ENCODE peak calls at places on chromosomes 16 and 17, in four cellular contexts. C is CD8-positive, alpha-beta T cell; T is testis; X is upper lobe of right lung. I is an unnamed sample.
A peak's percentile ranks its signal among the peaks of the same experiment; 100 is the strongest.

GRCh38 chr16:83781-84615 is 6.0 kb downstream of the MPG start:
- DNase-seq in C (no peak), T (no peak), X (no peak), I (no peak)

GRCh38 chr16:56424791-56425438 is 430 bp downstream of the AMFR start:
- DNase-seq in C (peak; percentile 44), T (peak; percentile 57), X (peak; percentile 74), I (no peak)

GRCh38 chr17:77400445-77400870 is 259.7 kb downstream of the SEC14L1 start:
- DNase-seq in C (peak; percentile 80), T (no peak), X (no peak), I (no peak)

GRCh38 chr17:8503368-8503767 is 67.7 kb downstream of the NDEL1 start:
- DNase-seq in C (no peak), T (no peak), X (peak; percentile 48), I (no peak)

GRCh38 chr17:69539781-69540319 is 125.4 kb downstream of the MAP2K6 start:
- DNase-seq in C (no peak), T (no peak), X (no peak), I (peak; percentile 80)

GRCh38 chr16:27473101-27473900 is 71.3 kb downstream of the IL21R start:
- DNase-seq in C (no peak), T (no peak), X (no peak), I (no peak)

GRCh38 chr17:29458066-29458465 is 67.9 kb downstream of the TAOK1 start:
- DNase-seq in C (no peak), T (no peak), X (no peak), I (no peak)

GRCh38 chr17:13544292-13544691 is 57.4 kb downstream of the HS3ST3A1 start:
- DNase-seq in C (no peak), T (peak; percentile 63), X (peak; percentile 64), I (peak; percentile 99)

GRCh38 chr17:13350466-13350865 is 251.3 kb downstream of the HS3ST3A1 start:
- DNase-seq in C (no peak), T (no peak), X (no peak), I (no peak)

GRCh38 chr17:62899349-62899748 is 66.7 kb upstream of the TANC2 start:
- DNase-seq in C (no peak), T (no peak), X (peak; percentile 73), I (no peak)

GRCh38 chr17:45431531-45432404 is 902 bp downstream of the ARHGAP27 start:
- DNase-seq in C (peak; percentile 73), T (peak; percentile 38), X (peak; percentile 97), I (no peak)

DNA sequence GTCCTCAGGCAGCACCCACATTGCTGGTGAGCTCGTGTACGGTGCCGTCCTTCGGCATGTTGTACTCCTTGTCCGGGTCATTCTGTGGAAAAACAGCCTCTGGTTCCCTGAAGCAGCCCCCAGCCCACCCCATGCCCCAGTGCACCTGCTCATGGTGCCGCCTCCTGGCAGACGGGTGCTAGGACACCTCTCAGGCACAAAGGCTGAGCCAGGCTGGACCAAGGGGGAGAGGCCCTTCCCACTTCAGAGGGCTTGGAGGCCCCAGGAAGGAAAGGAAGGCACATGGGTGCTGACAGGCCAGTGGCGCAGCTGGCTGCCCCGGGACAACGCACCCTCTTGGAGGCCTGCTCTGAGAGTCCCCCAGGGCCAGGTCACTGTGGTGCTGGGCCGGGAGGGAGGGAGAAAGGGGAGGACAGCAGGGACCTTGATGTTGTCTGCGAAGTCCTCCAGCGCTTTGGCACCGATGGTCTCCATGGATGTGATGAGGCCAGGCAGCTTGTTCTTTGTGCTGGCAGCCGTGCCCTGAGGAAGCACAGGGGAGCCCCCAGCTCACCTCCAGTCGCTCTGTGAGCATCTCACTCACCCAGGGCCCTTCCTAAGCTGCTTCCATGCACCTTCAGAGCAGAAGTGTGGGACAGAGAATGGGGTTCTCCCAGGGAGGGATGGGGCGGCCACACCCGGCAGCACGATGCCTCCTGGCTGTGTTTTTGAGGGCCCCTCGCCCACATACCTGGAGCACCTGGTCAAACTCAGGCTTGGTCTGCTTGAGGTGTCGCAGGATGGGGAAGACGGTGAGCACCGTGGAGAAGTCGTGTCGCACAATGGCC is 9.3 kb downstream of the ZACN start:
- DNase-seq in C (no peak), T (no peak), X (no peak), I (no peak)
- TF ChIP-seq CTCF in C (no peak), T (no peak), X (no peak), I (no peak)

DNA sequence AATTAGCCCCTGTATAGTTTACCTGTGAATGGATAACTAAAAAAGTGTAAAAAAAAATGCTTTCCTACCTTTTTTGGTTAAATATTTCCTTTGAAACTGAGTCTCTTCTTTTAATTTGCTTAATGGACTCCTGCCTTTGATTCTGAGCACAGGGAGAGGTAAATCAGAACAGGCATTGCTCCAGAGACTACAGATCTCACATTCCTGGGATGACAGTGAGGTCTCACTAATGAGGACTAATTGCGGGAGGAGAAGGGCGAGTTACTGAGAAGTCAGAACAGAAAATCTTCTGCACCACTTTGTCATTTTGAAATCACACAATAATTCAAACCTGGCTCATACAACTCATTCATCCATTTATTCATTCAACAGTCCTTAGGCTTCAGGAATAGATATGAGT is 437.0 kb upstream of the ASIC2 start:
- DNase-seq in C (no peak), T (no peak), X (no peak), I (no peak)
- H3K4me3 ChIP-seq in C (no peak overlapping the region), T (no peak overlapping the region), X (no peak overlapping the region), I (no peak overlapping the region)

GRCh38 chr17:2937331-2938003 is 125.9 kb downstream of the OR1D5 start:
- DNase-seq in C (no peak), T (no peak), X (no peak), I (no peak)
- TF ChIP-seq CTCF in C (no peak), T (no peak), X (no peak), I (no peak)

GRCh38 chr16:75535211-75535843 is 581 bp downstream of the CHST5 start:
- DNase-seq in C (no peak), T (no peak), X (peak; percentile 48), I (no peak)

GRCh38 chr16:75537795-75538194 is 1.9 kb upstream of the CHST5 start:
- DNase-seq in C (no peak), T (no peak), X (no peak), I (no peak)

GRCh38 chr16:75532791-75533190 is 3.1 kb downstream of the CHST5 start:
- DNase-seq in C (no peak), T (no peak), X (peak; percentile 16), I (no peak)

GRCh38 chr16:75534560-75535205 is 1.2 kb downstream of the CHST5 start:
- DNase-seq in C (no peak), T (no peak), X (peak; percentile 48), I (no peak)

GRCh38 chr16:75535901-75536300 is at the start of gene CHST5:
- DNase-seq in C (no peak), T (no peak), X (peak; percentile 31), I (no peak)
- H3K4me3 ChIP-seq in C (no peak within 1 kb of the TSS), T (no peak within 1 kb of the TSS), X (no peak within 1 kb of the TSS), I (no peak within 1 kb of the TSS)

GRCh38 chr17:64497565-64498035 is 746 bp upstream of the POLG2 start:
- DNase-seq in C (no peak), T (no peak), X (no peak), I (no peak)
- TF ChIP-seq CTCF in C (peak; percentile 6), T (no peak), X (no peak), I (no peak)

GRCh38 chr17:50117202-50118040 is 12.5 kb downstream of the SAMD14 start:
- DNase-seq in C (peak; percentile 68), T (peak; percentile 63), X (peak; percentile 82), I (no peak)
- H3K4me3 ChIP-seq in C (peak overlapping the region; percentile 19), T (peak overlapping the region; percentile 32), X (peak overlapping the region; percentile 14), I (no peak overlapping the region)

DNA sequence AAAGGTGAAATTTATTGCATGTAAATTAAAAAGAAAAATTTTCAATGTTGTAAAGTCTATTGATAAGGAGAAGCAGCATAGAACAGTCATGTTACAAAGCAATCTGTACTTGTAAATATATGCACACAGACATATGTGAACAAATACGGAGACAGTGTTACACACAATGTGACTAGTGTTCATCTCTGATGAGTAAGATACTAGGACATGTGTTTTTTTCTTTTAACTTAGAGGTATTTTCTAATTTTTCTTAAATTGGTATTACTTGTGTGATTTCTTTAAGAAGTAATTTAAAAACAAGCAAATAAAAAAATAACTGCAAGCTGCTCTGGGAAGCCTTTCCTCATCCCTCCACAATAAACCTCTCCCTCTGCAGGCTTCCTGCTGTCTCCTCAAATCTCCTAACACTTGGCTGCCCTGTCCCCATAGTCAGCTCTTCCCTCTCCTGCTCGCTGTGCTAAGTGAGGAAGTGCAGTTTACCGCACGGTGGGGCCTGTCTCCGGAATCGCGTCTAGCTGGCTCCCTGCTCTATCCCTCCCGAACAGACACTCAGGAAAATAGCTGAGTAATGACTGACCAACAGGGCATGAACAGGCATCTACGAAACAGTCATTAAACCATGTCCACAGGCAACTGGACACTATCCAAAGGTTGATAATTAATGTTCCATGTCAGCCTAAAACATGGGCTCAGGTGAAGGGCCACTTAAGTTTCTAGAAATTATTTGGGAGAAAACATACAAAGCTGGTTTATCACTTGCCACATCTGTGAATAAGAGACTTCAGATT is 35.9 kb downstream of the CMTM4 start:
- DNase-seq in C (no peak), T (peak; percentile 82), X (peak; percentile 73), I (peak; percentile 57)
- TF ChIP-seq CTCF in C (no peak), T (no peak), X (peak; percentile 28), I (peak; percentile 46)

DNA sequence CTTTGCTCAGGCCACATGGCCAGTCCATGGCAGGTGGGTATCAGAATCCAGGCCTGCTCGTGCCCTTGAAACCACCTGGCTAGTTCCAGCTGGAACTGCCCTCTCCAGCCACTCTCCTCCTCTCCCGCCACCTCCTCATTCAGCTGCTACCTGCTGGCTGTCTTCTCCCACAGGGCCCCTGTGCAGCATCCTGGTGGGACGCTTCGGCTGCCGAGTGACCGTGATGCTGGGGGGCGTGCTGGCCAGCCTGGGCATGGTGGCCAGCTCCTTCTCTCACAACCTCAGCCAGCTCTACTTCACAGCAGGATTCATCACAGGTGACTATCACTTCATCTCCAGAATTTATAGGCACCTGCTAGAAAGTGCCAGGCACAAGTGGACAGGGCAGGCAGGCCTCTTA is 10.1 kb downstream of the SLC16A5 start:
- DNase-seq in C (no peak), T (no peak), X (no peak), I (no peak)
- H3K4me3 ChIP-seq in C (no peak overlapping the region), T (no peak overlapping the region), X (no peak overlapping the region), I (no peak overlapping the region)

GRCh38 chr16:31141489-31142108 is 6.1 kb upstream of the PRSS8 start:
- DNase-seq in C (no peak), T (peak; percentile 43), X (peak; percentile 70), I (no peak)
- TF ChIP-seq CTCF in C (no peak), T (no peak), X (no peak), I (no peak)

GRCh38 chr17:7253082-7253481 is 1.1 kb downstream of the ELP5 start:
- DNase-seq in C (no peak), T (no peak), X (no peak), I (no peak)
- H3K4me3 ChIP-seq in C (peak overlapping the region; percentile 92), T (peak overlapping the region; percentile 98), X (peak overlapping the region; percentile 91), I (peak overlapping the region; percentile 84)